ENCODE peak calls at places on chromosome 5, in ten cellular contexts. G is right lobe of liver, S is heart left ventricle, B is transverse colon, I is adrenal gland, T is testis, E is thyroid gland, J is spleen, P is ovary, W is K562. H is an unnamed sample.
A peak's percentile ranks its signal among the peaks of the same experiment; 100 is the strongest.

GRCh38 chr5:11507156-11507910 is 396.9 kb downstream of the CTNND2 start:
- DNase-seq in G (no peak), S (no peak), B (no peak), I (no peak), T (no peak), E (no peak), J (no peak), P (no peak), W (no peak), H (no peak)

GRCh38 chr5:95631991-95632675 is 12.2 kb downstream of the GPR150 start:
- DNase-seq in G (no peak), S (no peak), B (peak; percentile 13), I (peak; percentile 41), T (no peak), E (peak; percentile 8), J (no peak), P (no peak), W (peak; percentile 62), H (no peak)

GRCh38 chr5:167766957-167767356 is 524.5 kb upstream of the WWC1 start:
- DNase-seq in G (no peak), S (no peak), B (no peak), I (no peak), T (no peak), E (no peak), J (no peak), P (no peak), W (no peak), H (no peak)

GRCh38 chr5:56155992-56156584 is 77.0 kb downstream of the ANKRD55 start:
- DNase-seq in G (no peak), S (peak; percentile 25), B (no peak), I (peak; percentile 61), T (peak; percentile 25), E (no peak), J (no peak), P (no peak), W (no peak), H (no peak)

GRCh38 chr5:39193553-39194465 is 25.6 kb downstream of the FYB1 start:
- DNase-seq in G (no peak), S (no peak), B (no peak), I (no peak), T (no peak), E (no peak), J (no peak), P (no peak), W (no peak), H (no peak)

GRCh38 chr5:158451203-158451982 is 592.4 kb upstream of the CLINT1 start:
- DNase-seq in G (no peak), S (peak; percentile 54), B (peak; percentile 13), I (no peak), T (no peak), E (no peak), J (no peak), P (no peak), W (no peak), H (peak; percentile 83)

GRCh38 chr5:44332360-44332971 is 56.8 kb downstream of the FGF10 start:
- DNase-seq in G (no peak), S (no peak), B (no peak), I (no peak), T (no peak), E (no peak), J (no peak), P (no peak), W (peak; percentile 18), H (no peak)

GRCh38 chr5:40518511-40518917 is 161.2 kb upstream of the PTGER4 start:
- DNase-seq in G (no peak), S (no peak), B (no peak), I (no peak), T (no peak), E (no peak), J (no peak), P (no peak), W (no peak), H (no peak)

GRCh38 chr5:64838376-64838775 is 69.6 kb downstream of the CWC27 start:
- DNase-seq in G (no peak), S (no peak), B (no peak), I (no peak), T (no peak), E (no peak), J (no peak), P (no peak), W (no peak), H (no peak)

GRCh38 chr5:33921005-33921404 is 15.2 kb upstream of the RXFP3 start:
- DNase-seq in G (no peak), S (no peak), B (no peak), I (no peak), T (no peak), E (no peak), J (no peak), P (no peak), W (no peak), H (no peak)

GRCh38 chr5:140855772-140856674 is at the start of gene PCDHA10:
- DNase-seq in G (no peak), S (no peak), B (no peak), I (no peak), T (no peak), E (peak; percentile 55), J (no peak), P (no peak), W (no peak), H (no peak)

GRCh38 chr5:141877478-141878185 is 578 bp downstream of the PCDH1 start:
- DNase-seq in G (no peak), S (no peak), B (peak; percentile 48), I (no peak), T (peak; percentile 23), E (peak; percentile 41), J (peak; percentile 78), P (no peak), W (peak; percentile 21), H (no peak)
- H3K27me3 ChIP-seq in G (no peaks in the 10 kb centered on the region), S (peaks cover 36% of the 10 kb centered on the region), B (peaks cover 49% of the 10 kb centered on the region), I (peaks cover 15% of the 10 kb centered on the region), T (no peaks in the 10 kb centered on the region), E (no peaks in the 10 kb centered on the region), J (peaks cover 13% of the 10 kb centered on the region), P (peaks cover 2% of the 10 kb centered on the region), W (peaks cover 67% of the 10 kb centered on the region), H (peaks cover 21% of the 10 kb centered on the region)

DNA sequence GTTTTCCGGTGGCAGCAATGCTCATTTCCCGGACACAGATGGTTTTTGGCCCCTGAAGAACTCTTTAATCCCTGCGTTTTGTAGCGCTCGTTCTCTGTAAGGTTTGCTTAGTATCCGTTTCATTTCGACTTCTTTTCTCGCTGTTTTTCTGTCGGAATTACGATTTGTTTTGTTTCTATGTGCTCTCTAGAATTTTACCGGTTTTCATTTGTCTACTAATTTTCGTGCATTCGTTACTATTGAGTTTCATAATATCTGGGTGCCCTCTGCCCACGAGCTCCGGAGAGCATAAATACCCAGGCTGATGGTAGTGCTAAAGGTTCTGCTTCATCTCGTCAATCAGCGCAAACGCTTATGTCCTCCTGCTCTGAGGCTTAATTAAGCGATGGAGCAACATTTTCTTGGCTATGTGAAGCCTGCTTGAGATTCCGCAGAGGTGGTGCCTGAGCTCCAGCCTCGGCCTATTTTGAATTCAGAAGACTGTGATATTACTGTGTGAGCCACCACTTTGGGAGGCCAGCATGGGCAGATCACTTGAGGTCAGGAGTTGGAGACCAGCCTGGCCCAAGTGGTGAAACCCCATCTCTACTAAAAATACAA is 44.9 kb downstream of the ANXA2R start:
- DNase-seq in G (no peak), S (no peak), B (no peak), I (no peak), T (no peak), E (no peak), J (no peak), P (no peak), W (peak; percentile 27), H (no peak)
- H3K27ac ChIP-seq in G (peak overlapping the region; percentile 87), S (peak overlapping the region; percentile 86), B (peak overlapping the region; percentile 88), I (peak overlapping the region; percentile 94), T (peak overlapping the region; percentile 85), E (peak overlapping the region; percentile 76), J (peak overlapping the region; percentile 100), P (no peak overlapping the region), W (peak overlapping the region; percentile 80), H (peak overlapping the region; percentile 23)

GRCh38 chr5:32605766-32606152 is 20.4 kb downstream of the SUB1 start:
- DNase-seq in G (no peak), S (no peak), B (no peak), I (no peak), T (no peak), E (no peak), J (no peak), P (no peak), W (no peak), H (no peak)
- TF ChIP-seq POLR2A in G (no peak), S (no peak), B (no peak), I (no peak), T (no peak), E (no peak), J (no peak), P (no peak), W (peak; percentile 39), H (no peak)

GRCh38 chr5:135041145-135041587 is 7.1 kb upstream of the PITX1 start:
- DNase-seq in G (no peak), S (no peak), B (no peak), I (no peak), T (no peak), E (no peak), J (no peak), P (no peak), W (no peak), H (no peak)

GRCh38 chr5:135038829-135039525 is 4.9 kb upstream of the PITX1 start:
- DNase-seq in G (peak; percentile 54), S (no peak), B (no peak), I (no peak), T (no peak), E (peak; percentile 11), J (no peak), P (no peak), W (no peak), H (no peak)

GRCh38 chr5:135039526-135040296 is 5.7 kb upstream of the PITX1 start:
- DNase-seq in G (peak; percentile 35), S (no peak), B (no peak), I (no peak), T (no peak), E (peak; percentile 12), J (no peak), P (no peak), W (no peak), H (no peak)

GRCh38 chr5:135041726-135042125 is 7.7 kb upstream of the PITX1 start:
- DNase-seq in G (peak; percentile 16), S (no peak), B (no peak), I (no peak), T (no peak), E (no peak), J (no peak), P (no peak), W (no peak), H (no peak)

DNA sequence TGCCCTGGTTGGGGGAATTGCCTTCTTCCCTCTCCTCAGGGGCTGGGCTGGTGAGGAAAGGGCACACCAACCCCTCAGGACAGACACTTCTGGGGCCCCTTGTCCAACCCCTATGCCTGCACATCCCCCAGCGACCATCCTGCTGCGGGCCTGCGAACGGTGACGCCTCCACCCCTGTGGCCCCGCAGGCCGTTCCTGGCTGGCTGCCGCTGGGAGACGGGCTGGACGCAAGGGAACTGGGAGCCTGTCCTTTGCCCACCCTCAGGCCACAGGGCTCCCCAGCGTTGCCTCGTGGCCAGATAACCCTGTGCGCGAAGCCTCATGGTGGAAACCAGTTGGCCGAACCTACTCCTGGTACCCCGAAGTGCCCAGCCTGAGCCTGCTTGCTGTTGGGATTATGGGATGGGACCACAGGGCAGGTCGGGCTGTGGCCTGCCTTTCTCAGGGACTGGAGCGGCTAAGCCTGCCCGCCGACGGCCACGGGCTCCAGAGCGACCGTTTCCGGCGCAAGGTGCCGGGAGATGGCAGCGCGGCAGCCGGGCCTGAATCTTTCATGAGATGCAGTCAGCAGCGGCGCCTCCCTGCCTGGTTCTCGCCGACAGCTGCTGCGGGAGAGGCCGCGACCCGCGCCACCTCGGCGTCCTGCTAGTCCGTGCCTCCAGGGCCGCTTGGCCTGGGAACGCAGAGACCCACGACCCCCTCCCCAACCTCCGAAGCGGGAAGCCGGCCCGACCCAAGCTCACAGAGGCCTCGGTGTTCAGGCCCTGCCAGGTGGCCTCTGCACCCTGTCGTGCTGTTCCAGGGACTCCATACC is 6.5 kb upstream of the PITX1 start:
- DNase-seq in G (peak; percentile 49), S (no peak), B (no peak), I (no peak), T (no peak), E (no peak), J (no peak), P (no peak), W (no peak), H (no peak)
- H3K27me3 ChIP-seq in G (peaks cover 47% of the 10 kb centered on the region), S (peaks cover 98% of the 10 kb centered on the region), B (peaks cover 95% of the 10 kb centered on the region), I (peaks cover 88% of the 10 kb centered on the region), T (no peaks in the 10 kb centered on the region), E (peaks cover 45% of the 10 kb centered on the region), J (peaks cover 9% of the 10 kb centered on the region), P (no peaks in the 10 kb centered on the region), W (no peaks in the 10 kb centered on the region), H (peaks cover 47% of the 10 kb centered on the region)